ENCODE peak calls at places on chromosomes 5 and 9, in eight cellular contexts. P, B, D, Y, M, H, V and W are unnamed samples.

GRCh38 chr5:1185652-1186350 is 15.6 kb upstream of the SLC6A19 start:
- DNase-seq in P (no peak), B (no peak), D (peak; percentile 41), Y (no peak), M (no peak), H (no peak), V (no peak), W (no peak)

GRCh38 chr5:136033848-136034247 is 5.1 kb downstream of the TGFBI start:
- DNase-seq in P (no peak), B (no peak), D (no peak), Y (no peak), M (peak; percentile 71), H (no peak), V (peak; percentile 94), W (no peak)

GRCh38 chr9:89879276-89879675 is 274.5 kb downstream of the GADD45G start:
- DNase-seq in P (no peak), B (no peak), D (no peak), Y (no peak), M (no peak), H (no peak), V (no peak), W (no peak)

GRCh38 chr5:141881886-141882285 is 3.7 kb upstream of the PCDH1 start:
- DNase-seq in P (no peak), B (peak; percentile 20), D (no peak), Y (no peak), M (no peak), H (no peak), V (no peak), W (no peak)

GRCh38 chr5:80240368-80240986 is 15.4 kb downstream of the SERINC5 start:
- DNase-seq in P (no peak), B (no peak), D (no peak), Y (no peak), M (no peak), H (no peak), V (no peak), W (no peak)

GRCh38 chr9:73073337-73074175 is 78.1 kb upstream of the ANXA1 start:
- DNase-seq in P (no peak), B (no peak), D (no peak), Y (no peak), M (no peak), H (peak; percentile 28), V (no peak), W (no peak)

GRCh38 chr5:63401434-63402046 is 560.7 kb downstream of the HTR1A start:
- DNase-seq in P (peak; percentile 71), B (peak; percentile 80), D (no peak), Y (peak; percentile 36), M (peak; percentile 39), H (peak; percentile 49), V (peak; percentile 52), W (no peak)

GRCh38 chr9:88835038-88835466 is 156.2 kb upstream of the S1PR3 start:
- DNase-seq in P (no peak), B (no peak), D (no peak), Y (peak; percentile 68), M (peak; percentile 90), H (no peak), V (peak; percentile 49), W (no peak)

GRCh38 chr5:90347462-90347861 is 62.1 kb downstream of the CETN3 start:
- DNase-seq in P (no peak), B (no peak), D (no peak), Y (no peak), M (no peak), H (no peak), V (no peak), W (no peak)

GRCh38 chr9:125374443-125375309 is 113.0 kb downstream of the GAPVD1 start:
- DNase-seq in P (peak; percentile 74), B (peak; percentile 86), D (peak; percentile 84), Y (peak; percentile 66), M (peak; percentile 77), H (peak; percentile 48), V (peak; percentile 39), W (peak; percentile 74)

GRCh38 chr9:88782931-88783451 is 208.3 kb upstream of the S1PR3 start:
- DNase-seq in P (no peak), B (no peak), D (no peak), Y (peak; percentile 49), M (no peak), H (no peak), V (peak; percentile 67), W (no peak)

GRCh38 chr5:158938181-158938580 is 161.5 kb downstream of the EBF1 start:
- DNase-seq in P (no peak), B (no peak), D (no peak), Y (no peak), M (no peak), H (no peak), V (no peak), W (no peak)

GRCh38 chr9:878239-878638 is 36.7 kb downstream of the DMRT1 start:
- DNase-seq in P (no peak), B (no peak), D (no peak), Y (no peak), M (no peak), H (no peak), V (no peak), W (no peak)